ENCODE peak calls at places on chromosomes 11 and 22, in eight cellular contexts. S, P, N, D, H, C, O and A are unnamed samples.

GRCh38 chr11:68707527-68707926 is 23.2 kb downstream of the GAL start:
- DNase-seq in S (no peak), P (no peak), N (no peak), D (no peak), H (no peak), C (no peak), O (no peak), A (no peak)

GRCh38 chr22:49418341-49418894 is 409.3 kb downstream of the BRD1 start:
- DNase-seq in S (no peak), P (no peak), N (no peak), D (no peak), H (no peak), C (no peak), O (no peak), A (no peak)

GRCh38 chr11:134482128-134482527 is 70.1 kb upstream of the B3GAT1 start:
- DNase-seq in S (no peak), P (no peak), N (no peak), D (no peak), H (no peak), C (no peak), O (no peak), A (no peak)

GRCh38 chr11:69249641-69250502 is 44.1 kb upstream of the MYEOV start:
- DNase-seq in S (no peak), P (no peak), N (peak; percentile 25), D (no peak), H (no peak), C (no peak), O (peak; percentile 37), A (peak; percentile 67)

GRCh38 chr22:45688606-45689080 is 17.0 kb downstream of the ATXN10 start:
- DNase-seq in S (no peak), P (no peak), N (peak; percentile 88), D (peak; percentile 14), H (no peak), C (no peak), O (peak; percentile 73), A (peak; percentile 95)

GRCh38 chr11:115659061-115659963 is 155.1 kb upstream of the CADM1 start:
- DNase-seq in S (no peak), P (peak; percentile 58), N (no peak), D (peak; percentile 55), H (no peak), C (no peak), O (no peak), A (peak; percentile 56)

GRCh38 chr11:39990413-39990812 is 1469.0 kb downstream of the LRRC4C start:
- DNase-seq in S (no peak), P (no peak), N (no peak), D (no peak), H (no peak), C (no peak), O (no peak), A (no peak)

GRCh38 chr11:67494371-67495233 is 10.6 kb downstream of the PITPNM1 start:
- DNase-seq in S (no peak), P (no peak), N (no peak), D (no peak), H (no peak), C (no peak), O (no peak), A (no peak)

GRCh38 chr11:64381350-64381749 is 22.4 kb downstream of the RPS6KA4 start:
- DNase-seq in S (no peak), P (no peak), N (no peak), D (no peak), H (no peak), C (no peak), O (no peak), A (no peak)

GRCh38 chr11:82731691-82732277 is 1.9 kb downstream of the FAM181B start:
- DNase-seq in S (no peak), P (no peak), N (no peak), D (no peak), H (no peak), C (no peak), O (no peak), A (no peak)

GRCh38 chr11:82732348-82732733 is 1.3 kb downstream of the FAM181B start:
- DNase-seq in S (no peak), P (no peak), N (no peak), D (peak; percentile 23), H (no peak), C (no peak), O (no peak), A (no peak)

GRCh38 chr11:82733444-82734119 is at the start of gene FAM181B:
- DNase-seq in S (no peak), P (peak; percentile 44), N (peak; percentile 44), D (peak; percentile 82), H (peak; percentile 38), C (peak; percentile 71), O (no peak), A (no peak)

GRCh38 chr11:82732734-82733443 is 775 bp downstream of the FAM181B start:
- DNase-seq in S (no peak), P (no peak), N (peak; percentile 18), D (peak; percentile 52), H (peak; percentile 13), C (peak; percentile 45), O (no peak), A (no peak)

GRCh38 chr11:82730286-82730685 is 3.4 kb downstream of the FAM181B start:
- DNase-seq in S (no peak), P (no peak), N (no peak), D (no peak), H (no peak), C (no peak), O (no peak), A (no peak)
- H3K4me3 ChIP-seq in S (no peak overlapping the region), P (no peak overlapping the region), N (no peak overlapping the region), D (no peak overlapping the region), H (no peak overlapping the region), C (no peak overlapping the region), O (no peak overlapping the region), A (no peak overlapping the region)

DNA sequence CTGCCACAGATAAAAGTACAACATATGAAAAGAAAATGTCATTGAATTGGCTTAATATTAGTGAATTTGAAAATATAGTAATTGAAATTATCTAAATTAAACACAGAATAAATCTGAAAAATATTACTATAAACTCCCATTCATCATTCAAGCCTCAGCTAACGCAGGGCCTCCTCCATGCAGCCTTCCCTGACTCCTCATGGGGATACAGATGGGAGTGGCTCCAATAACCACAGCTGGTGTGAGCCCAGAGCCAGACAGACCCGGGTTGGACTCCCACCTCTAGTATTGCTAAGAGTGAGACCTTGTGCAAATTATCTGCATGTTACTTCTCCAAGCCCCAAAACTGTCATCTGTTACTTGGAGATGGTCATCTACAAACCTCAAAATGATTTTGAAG is 44.9 kb downstream of the CSF2RB start:
- DNase-seq in S (no peak), P (no peak), N (no peak), D (no peak), H (no peak), C (no peak), O (no peak), A (no peak)
- H3K27ac ChIP-seq in S (no peak overlapping the region), P (no peak overlapping the region), N (no peak overlapping the region), D (no peak overlapping the region), H (no peak overlapping the region), C (no peak overlapping the region), O (no peak overlapping the region), A (no peak overlapping the region)

GRCh38 chr11:66046901-66047300 is 2.1 kb downstream of the GAL3ST3 start:
- DNase-seq in S (no peak), P (no peak), N (no peak), D (no peak), H (no peak), C (no peak), O (no peak), A (no peak)
- H3K4me3 ChIP-seq in S (no peak overlapping the region), P (no peak overlapping the region), N (no peak overlapping the region), D (no peak overlapping the region), H (no peak overlapping the region), C (no peak overlapping the region), O (no peak overlapping the region), A (no peak overlapping the region)

DNA sequence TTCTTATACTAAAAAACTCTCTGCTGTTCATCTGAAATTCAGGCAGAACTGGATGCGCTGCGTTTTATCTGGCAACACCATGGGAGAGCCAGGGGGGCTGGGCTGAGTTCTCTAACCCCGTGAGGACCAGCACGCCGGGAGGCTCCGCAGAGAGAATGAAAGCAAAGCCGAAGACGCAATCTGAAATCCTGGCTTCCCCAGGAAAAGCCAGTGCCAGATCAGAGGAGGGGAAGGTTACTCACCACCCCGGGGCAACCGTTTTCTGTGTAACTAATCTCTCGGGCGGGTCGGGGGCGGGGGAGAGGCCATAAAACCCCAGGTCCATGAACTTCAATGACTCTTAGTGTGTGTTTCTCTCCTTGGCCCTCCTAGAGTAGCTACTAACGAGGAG is 99.4 kb downstream of the SHANK2 start:
- DNase-seq in S (no peak), P (no peak), N (peak; percentile 62), D (peak; percentile 60), H (peak; percentile 13), C (no peak), O (no peak), A (no peak)
- H3K27ac ChIP-seq in S (no peak overlapping the region), P (no peak overlapping the region), N (no peak overlapping the region), D (peak overlapping the region; percentile 74), H (peak overlapping the region; percentile 39), C (no peak overlapping the region), O (no peak overlapping the region), A (no peak overlapping the region)

GRCh38 chr11:47271961-47272661 is 2.2 kb downstream of the MADD start:
- DNase-seq in S (peak; percentile 73), P (peak; percentile 57), N (no peak), D (peak; percentile 76), H (peak; percentile 60), C (peak; percentile 77), O (no peak), A (no peak)
- H3K4me3 ChIP-seq in S (no peak overlapping the region), P (peak overlapping the region; percentile 22), N (no peak overlapping the region), D (no peak overlapping the region), H (no peak overlapping the region), C (peak overlapping the region; percentile 88), O (no peak overlapping the region), A (no peak overlapping the region)

DNA sequence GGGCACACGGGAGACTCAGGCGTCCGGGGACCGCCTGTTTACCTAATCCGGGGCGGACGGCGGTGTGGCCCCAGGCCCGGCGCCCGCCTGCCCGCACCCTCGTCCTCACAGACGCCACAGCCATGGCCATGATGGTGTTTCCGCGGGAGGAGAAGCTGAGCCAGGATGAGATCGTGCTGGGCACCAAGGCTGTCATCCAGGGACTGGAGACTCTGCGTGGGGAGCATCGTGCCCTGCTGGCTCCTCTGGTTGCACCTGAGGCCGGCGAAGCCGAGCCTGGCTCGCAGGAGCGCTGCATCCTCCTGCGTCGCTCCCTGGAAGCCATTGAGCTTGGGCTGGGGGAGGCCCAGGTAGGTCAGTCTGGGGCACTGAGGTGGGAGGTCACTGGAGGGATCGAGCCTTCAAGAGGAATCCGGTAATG is 10.0 kb upstream of the RAB1B start:
- DNase-seq in S (no peak), P (no peak), N (no peak), D (no peak), H (no peak), C (no peak), O (no peak), A (no peak)
- H3K27ac ChIP-seq in S (no peak overlapping the region), P (peak overlapping the region; percentile 69), N (no peak overlapping the region), D (peak overlapping the region; percentile 13), H (peak overlapping the region; percentile 82), C (peak overlapping the region; percentile 74), O (no peak overlapping the region), A (no peak overlapping the region)